ENCODE peak calls at places on chromosomes 3 and 15, in five cellular contexts. P, I, Y, S and V are unnamed samples.

GRCh38 chr3:134008630-134009156 is 21.0 kb downstream of the SLCO2A1 start:
- DNase-seq in Y (no peak), P (no peak), I (no peak), S (peak; percentile 25), V (no peak)

GRCh38 chr3:63494646-63495045 is 157.8 kb upstream of the SNTN start:
- DNase-seq in I (no peak), Y (no peak), P (no peak), S (no peak), V (no peak)

GRCh38 chr15:41713047-41713446 is 52.8 kb downstream of the MGA start:
- DNase-seq in P (peak; percentile 19), I (no peak), S (no peak), Y (no peak), V (peak; percentile 67)

GRCh38 chr15:51186121-51186795 is 91.6 kb upstream of the TNFAIP8L3 start:
- DNase-seq in Y (peak; percentile 17), I (no peak), P (no peak), S (no peak), V (no peak)

GRCh38 chr3:158847466-158847849 is 45.6 kb downstream of the MFSD1 start:
- DNase-seq in P (no peak), S (no peak), I (no peak), Y (no peak), V (no peak)

GRCh38 chr15:48566669-48567068 is 78.8 kb downstream of the FBN1 start:
- DNase-seq in I (no peak), Y (no peak), P (no peak), S (no peak), V (no peak)

GRCh38 chr3:81554348-81554747 is 207.1 kb downstream of the GBE1 start:
- DNase-seq in Y (no peak), P (no peak), I (no peak), S (no peak), V (no peak)

GRCh38 chr3:194738254-194739093 is 52.8 kb downstream of the FAM43A start:
- DNase-seq in S (no peak), Y (no peak), I (no peak), P (peak; percentile 57), V (no peak)

GRCh38 chr15:47908950-47909670 is 191.8 kb downstream of the SEMA6D start:
- DNase-seq in P (no peak), I (no peak), Y (no peak), S (no peak), V (no peak)

GRCh38 chr3:100563652-100564215 is 45.7 kb upstream of the ADGRG7 start:
- DNase-seq in Y (no peak), I (no peak), P (no peak), S (no peak), V (no peak)

GRCh38 chr3:47781326-47781684 is 388 bp downstream of the SMARCC1 start:
- DNase-seq in P (peak; percentile 63), S (peak; percentile 31), I (peak; percentile 78), Y (peak; percentile 87), V (peak; percentile 76)

GRCh38 chr3:191070201-191070600 is 128.8 kb upstream of the OSTN start:
- DNase-seq in S (no peak), Y (no peak), I (no peak), P (no peak), V (no peak)

GRCh38 chr15:40630313-40630712 is 36.3 kb downstream of the KNL1 start:
- DNase-seq in S (no peak), I (no peak), P (no peak), Y (no peak), V (no peak)

GRCh38 chr15:50968353-50968752 is 59.9 kb downstream of the AP4E1 start:
- DNase-seq in S (peak; percentile 27), Y (no peak), P (no peak), I (no peak), V (no peak)

GRCh38 chr15:57820119-57820518 is 113.6 kb downstream of the POLR2M start:
- DNase-seq in P (no peak), S (no peak), I (no peak), Y (no peak), V (no peak)

GRCh38 chr3:53045107-53045783 is 628 bp downstream of the SFMBT1 start:
- DNase-seq in I (peak; percentile 71), S (peak; percentile 45), P (peak; percentile 72), Y (peak; percentile 79), V (peak; percentile 55)

GRCh38 chr3:74532446-74532845 is 82.0 kb downstream of the CNTN3 start:
- DNase-seq in I (no peak), Y (no peak), P (no peak), S (no peak), V (no peak)

GRCh38 chr3:14210843-14211594 is 32.4 kb downstream of the LSM3 start:
- DNase-seq in Y (no peak), I (no peak), P (no peak), S (no peak), V (no peak)

GRCh38 chr3:195891431-195892104 is 16.8 kb downstream of the TNK2 start:
- DNase-seq in I (no peak), Y (no peak), S (no peak), P (no peak), V (no peak)

GRCh38 chr3:28940530-28940929 is 340.3 kb upstream of the RBMS3 start:
- DNase-seq in I (peak; percentile 25), S (no peak), P (no peak), Y (no peak), V (peak; percentile 64)

GRCh38 chr15:91548588-91548987 is 304.9 kb upstream of the SLCO3A1 start:
- DNase-seq in P (no peak), I (no peak), S (no peak), Y (no peak), V (no peak)

GRCh38 chr15:68384451-68385239 is 47.3 kb downstream of the ITGA11 start:
- DNase-seq in Y (no peak), P (no peak), I (no peak), S (peak; percentile 69), V (no peak)

GRCh38 chr15:40454904-40455391 is 14.2 kb downstream of the BAHD1 start:
- DNase-seq in S (no peak), P (no peak), I (no peak), Y (peak; percentile 35), V (no peak)

GRCh38 chr15:25177955-25178801 is 223.4 kb downstream of the SNRPN start:
- DNase-seq in I (peak; percentile 6), S (no peak), Y (no peak), P (peak; percentile 4), V (peak; percentile 8)

GRCh38 chr15:31352911-31353811 is 26.5 kb downstream of the KLF13 start:
- DNase-seq in S (no peak), I (peak; percentile 55), Y (peak; percentile 33), P (peak; percentile 60), V (peak; percentile 92)
- H3K4me1 ChIP-seq in S (peaks cover 18% of the 10 kb centered on the region), I (peaks cover 17% of the 10 kb centered on the region), Y (peaks cover 25% of the 10 kb centered on the region), P (peaks cover 97% of the 10 kb centered on the region), V (peaks cover 77% of the 10 kb centered on the region)

DNA sequence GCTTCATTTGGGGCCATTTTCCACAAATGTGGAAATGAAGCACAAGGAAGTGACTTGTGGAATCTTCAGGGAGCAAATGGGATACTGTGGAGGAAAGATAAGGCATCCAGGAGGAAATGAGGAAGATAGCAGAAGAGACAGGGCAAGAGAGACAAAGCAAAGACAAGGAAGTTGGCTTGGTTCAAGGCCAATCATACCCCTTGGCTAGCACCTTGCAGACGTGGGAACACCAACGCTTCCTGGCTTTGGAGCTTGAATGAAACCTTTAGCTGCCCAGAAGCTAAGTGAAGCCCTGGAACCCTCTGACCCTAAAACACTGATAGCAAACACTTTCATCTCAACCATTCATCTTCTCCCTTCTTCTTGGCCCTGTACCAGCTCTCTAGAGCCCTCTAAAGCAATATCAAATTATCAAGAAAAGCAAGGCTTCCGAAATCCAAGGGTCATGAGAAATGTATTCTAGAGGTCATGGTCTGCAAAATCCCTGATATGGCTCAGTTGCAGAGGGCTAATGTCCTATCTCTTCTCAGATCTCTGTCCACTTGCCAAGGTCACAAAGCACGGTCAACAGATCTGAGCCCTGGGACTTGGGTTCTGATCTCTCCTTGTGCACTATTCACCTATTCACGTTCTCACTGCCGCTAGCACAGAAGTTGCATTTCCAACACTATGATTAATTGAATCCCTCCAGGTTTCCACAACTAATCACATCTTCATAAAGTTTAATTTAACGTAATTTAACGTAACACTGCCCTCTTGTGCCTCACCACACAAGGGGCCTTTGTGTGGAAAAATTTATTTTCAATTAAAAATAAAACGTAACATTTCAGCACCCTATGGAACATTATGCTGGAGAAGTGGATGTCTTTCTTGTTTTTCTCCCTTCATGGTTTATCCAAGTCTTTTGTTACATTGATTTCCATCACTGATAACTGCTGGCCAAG is 557.6 kb upstream of the ADAMTS9 start:
- DNase-seq in P (no peak), S (no peak), Y (no peak), I (no peak), V (no peak)
- TF ChIP-seq CTCF in P (no peak), S (no peak), Y (no peak), I (no peak), V (peak; percentile 29)

GRCh38 chr3:177169936-177170722 is 27.2 kb downstream of the TBL1XR1 start:
- DNase-seq in P (no peak), Y (no peak), I (no peak), S (no peak), V (no peak)
- TF ChIP-seq POLR2A in P (no peak), Y (no peak), I (no peak), S (no peak), V (no peak)

DNA sequence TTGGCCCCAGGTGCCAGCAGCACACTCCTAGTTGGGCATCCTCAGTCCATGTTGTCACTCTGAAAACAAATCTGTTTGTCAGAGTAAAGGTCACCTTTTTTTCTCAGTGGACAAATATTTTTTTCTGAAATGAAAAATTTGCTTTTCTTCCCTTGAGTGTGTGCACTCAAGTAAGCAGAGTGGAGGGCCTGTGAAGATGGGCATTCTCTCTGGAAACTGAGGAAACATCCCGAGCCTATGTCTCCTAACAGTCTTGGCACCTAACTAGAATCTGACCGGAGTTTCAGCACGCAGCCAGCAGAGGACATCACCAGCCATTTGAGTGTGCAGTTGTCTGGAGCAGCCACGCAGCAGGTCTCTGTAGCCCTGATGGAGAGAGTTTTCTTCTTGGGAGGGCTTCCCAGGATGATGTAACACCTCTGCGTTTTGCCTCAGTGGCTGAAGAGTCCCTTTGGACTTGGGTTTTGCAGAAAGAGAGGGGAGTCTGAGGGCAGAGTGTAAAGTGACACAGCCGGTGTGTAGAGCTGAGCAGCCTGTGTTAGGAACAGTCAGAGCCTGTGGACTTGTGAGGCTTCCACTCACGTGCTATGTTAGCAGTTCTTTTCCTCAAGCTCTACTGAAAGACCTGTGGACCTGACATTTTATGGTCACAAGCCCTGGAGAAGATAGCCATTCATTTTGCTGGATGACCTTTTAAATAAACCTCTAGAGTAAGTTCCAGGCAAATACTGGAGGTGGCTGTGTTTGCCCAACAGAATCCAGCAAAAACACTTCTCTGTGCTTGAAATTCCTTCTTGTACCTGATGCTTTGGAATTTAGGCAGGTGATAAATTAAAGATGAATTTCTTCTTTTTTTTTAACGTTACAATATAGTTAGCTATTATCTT is 51.6 kb downstream of the ABHD2 start:
- DNase-seq in P (peak; percentile 43), I (no peak), Y (no peak), S (peak; percentile 36), V (peak; percentile 32)
- H3K4me1 ChIP-seq in P (peaks cover 78% of the 10 kb centered on the region), I (peaks cover 24% of the 10 kb centered on the region), Y (no peaks in the 10 kb centered on the region), S (peaks cover 35% of the 10 kb centered on the region), V (peaks cover 26% of the 10 kb centered on the region)

GRCh38 chr3:11530153-11530721 is 113.5 kb downstream of the VGLL4 start:
- DNase-seq in I (peak; percentile 76), Y (no peak), S (peak; percentile 35), P (no peak), V (peak; percentile 66)
- TF ChIP-seq CTCF in I (no peak), Y (no peak), S (no peak), P (no peak), V (no peak)

GRCh38 chr3:142148871-142149860 is at the start of gene TFDP2:
- DNase-seq in Y (peak; percentile 72), S (peak; percentile 89), I (peak; percentile 92), P (peak; percentile 88), V (peak; percentile 97)
- TF ChIP-seq POLR2A in Y (peak; percentile 40), S (no peak), I (peak; percentile 64), P (peak; percentile 74), V (peak; percentile 57)

GRCh38 chr3:187567026-187567425 is 103.2 kb downstream of the SST start:
- DNase-seq in P (no peak), Y (no peak), S (no peak), I (no peak), V (no peak)
- H3K4me1 ChIP-seq in P (no peaks in the 10 kb centered on the region), Y (no peaks in the 10 kb centered on the region), S (peaks cover 2% of the 10 kb centered on the region), I (no peaks in the 10 kb centered on the region), V (peaks cover 19% of the 10 kb centered on the region)